ENCODE peak calls at places on chromosomes 3 and 15, in four cellular contexts. G is GM12865, D is epithelial cell of esophagus, J is epithelial cell of proximal tubule. F is an unnamed sample.

GRCh38 chr15:75192307-75192706 is 9.4 kb upstream of the C15orf39 start:
- DNase-seq in G (no peak), D (no peak), J (no peak), F (no peak)

GRCh38 chr3:141830508-141830907 is 45.9 kb upstream of the ATP1B3 start:
- DNase-seq in G (no peak), D (peak; percentile 100), J (no peak), F (no peak)

GRCh38 chr3:124230432-124230831 is 238.5 kb upstream of the ROPN1 start:
- DNase-seq in G (no peak), D (no peak), J (no peak), F (no peak)

GRCh38 chr3:138003069-138003468 is 6.9 kb upstream of the CLDN18 start:
- DNase-seq in G (no peak), D (no peak), J (no peak), F (no peak)

GRCh38 chr3:10837849-10838248 is 21.8 kb downstream of the SLC6A11 start:
- DNase-seq in G (no peak), D (no peak), J (no peak), F (no peak)

GRCh38 chr3:126373682-126374601 is 16.7 kb upstream of the KLF15 start:
- DNase-seq in G (no peak), D (no peak), J (no peak), F (no peak)

GRCh38 chr15:67838789-67839332 is 984 bp downstream of the RNU6-1 start:
- DNase-seq in G (no peak), D (peak; percentile 59), J (no peak), F (peak; percentile 86)

GRCh38 chr3:14118400-14119165 is 6.1 kb downstream of the CHCHD4 start:
- DNase-seq in G (no peak), D (peak; percentile 76), J (no peak), F (no peak)

GRCh38 chr3:48919215-48920138 is 835 bp downstream of the ARIH2 start:
- DNase-seq in G (peak; percentile 87), D (peak; percentile 49), J (no peak), F (peak; percentile 31)

GRCh38 chr15:33746203-33746602 is 222.1 kb upstream of the CHRM5 start:
- DNase-seq in G (no peak), D (peak; percentile 23), J (no peak), F (no peak)

GRCh38 chr3:33798418-33799201 is at the start of gene PDCD6IP:
- DNase-seq in G (peak; percentile 96), D (peak; percentile 98), J (peak; percentile 43), F (peak; percentile 90)
- TF ChIP-seq CTCF in G (peak; percentile 23), D (no peak), J (no peak), F (peak; percentile 8)

DNA sequence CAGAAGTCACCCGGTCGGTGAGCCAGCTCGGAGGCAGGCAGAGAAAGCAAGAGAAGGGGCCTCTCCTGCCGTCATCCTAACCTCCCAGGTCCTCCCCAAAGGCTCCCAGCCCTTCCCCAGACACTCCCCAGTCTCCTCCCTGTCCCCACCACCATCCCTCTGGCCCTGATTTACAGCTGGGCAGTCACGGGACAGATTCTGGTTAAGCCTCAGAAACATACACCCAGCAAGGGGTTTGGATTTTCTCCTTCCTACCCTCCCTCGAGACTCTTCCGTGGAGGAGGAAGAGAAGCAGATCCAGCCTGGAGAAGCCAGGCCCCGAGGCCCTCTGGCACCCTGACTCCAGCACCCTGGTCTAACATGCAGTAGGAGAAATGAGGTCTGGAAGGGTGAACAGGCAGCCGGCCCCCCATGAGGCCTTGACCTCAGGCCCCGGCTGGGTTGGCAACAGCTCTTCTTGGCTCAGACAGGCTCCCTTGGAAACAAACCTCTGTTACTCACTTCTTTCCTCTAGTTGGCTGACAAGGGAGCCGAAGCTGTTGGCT is 73.5 kb downstream of the CPN2 start:
- DNase-seq in G (no peak), D (no peak), J (no peak), F (peak; percentile 87)
- H3K4me3 ChIP-seq in G (no peak overlapping the region), D (no peak overlapping the region), J (no peak overlapping the region), F (no peak overlapping the region)

DNA sequence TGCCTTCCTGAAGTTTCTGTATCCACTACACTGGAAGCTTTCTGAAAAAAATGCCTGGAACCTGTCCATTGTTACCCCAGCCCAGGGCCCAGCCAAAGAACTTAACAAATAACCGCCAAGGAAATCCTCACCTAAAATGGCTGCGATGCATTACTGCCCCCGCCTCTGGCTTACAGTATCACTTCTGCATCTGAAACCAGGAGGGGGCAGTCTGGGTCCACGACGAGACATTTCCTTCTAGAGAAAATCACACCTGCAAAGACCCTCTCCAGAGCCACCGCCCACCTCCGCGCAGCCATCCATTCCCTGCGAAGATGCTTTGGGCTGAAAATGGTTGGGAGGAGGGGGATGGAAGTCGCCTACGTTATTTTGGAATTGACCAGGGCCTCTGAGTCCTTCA is 22.4 kb upstream of the CELF6 start:
- DNase-seq in G (peak; percentile 35), D (peak; percentile 51), J (no peak), F (no peak)
- TF ChIP-seq CTCF in G (peak; percentile 24), D (peak; percentile 47), J (peak; percentile 64), F (no peak)

GRCh38 chr15:63501256-63502089 is 2.9 kb upstream of the USP3 start:
- DNase-seq in G (peak; percentile 78), D (peak; percentile 86), J (no peak), F (peak; percentile 86)

GRCh38 chr15:63503739-63504246 is 600 bp upstream of the USP3 start:
- DNase-seq in G (peak; percentile 91), D (peak; percentile 94), J (peak; percentile 71), F (no peak)

GRCh38 chr15:63502843-63503738 is 1.3 kb upstream of the USP3 start:
- DNase-seq in G (peak; percentile 98), D (peak; percentile 86), J (peak; percentile 88), F (peak; percentile 93)

GRCh38 chr15:63500265-63501250 is 3.8 kb upstream of the USP3 start:
- DNase-seq in G (peak; percentile 59), D (no peak), J (no peak), F (no peak)

GRCh38 chr15:63502137-63502801 is 2.1 kb upstream of the USP3 start:
- DNase-seq in G (peak; percentile 52), D (peak; percentile 86), J (no peak), F (no peak)
- H3K4me3 ChIP-seq in G (peak overlapping the region; percentile 93), D (no peak overlapping the region), J (no peak overlapping the region), F (no peak overlapping the region)

GRCh38 chr3:57007513-57008415 is 52.7 kb upstream of the SPATA12 start:
- DNase-seq in G (no peak), D (peak; percentile 83), J (no peak), F (peak; percentile 85)

GRCh38 chr3:57009367-57009766 is 51.1 kb upstream of the SPATA12 start:
- DNase-seq in G (no peak), D (no peak), J (no peak), F (no peak)

GRCh38 chr3:57004154-57004730 is 56.2 kb upstream of the SPATA12 start:
- DNase-seq in G (no peak), D (peak; percentile 84), J (no peak), F (no peak)

GRCh38 chr3:57006048-57006709 is 54.3 kb upstream of the SPATA12 start:
- DNase-seq in G (no peak), D (peak; percentile 15), J (no peak), F (no peak)

DNA sequence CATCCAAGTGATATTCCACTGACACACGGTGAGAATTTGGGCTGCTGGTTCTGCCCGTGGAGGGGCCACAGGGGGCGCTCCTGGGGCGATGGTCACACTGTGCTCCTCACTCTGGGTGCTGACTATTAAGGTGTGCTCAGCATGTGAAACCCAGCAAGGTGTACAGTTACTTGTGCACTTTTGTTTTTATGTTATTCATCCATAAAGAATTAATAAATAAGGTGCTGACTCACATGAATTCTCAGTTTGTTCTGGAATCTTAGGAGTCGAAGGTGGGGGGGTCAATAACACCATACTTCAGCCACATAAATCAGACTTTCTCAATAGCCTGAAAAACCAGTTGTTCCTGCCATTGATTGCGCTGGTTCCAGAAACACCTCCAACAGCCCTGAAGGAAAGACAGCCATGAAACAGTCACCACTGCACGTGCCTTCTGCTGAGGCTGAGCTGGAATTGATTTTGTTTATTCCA is 53.5 kb upstream of the SPATA12 start:
- DNase-seq in G (no peak), D (peak; percentile 100), J (no peak), F (no peak)
- TF ChIP-seq CTCF in G (peak; percentile 32), D (peak; percentile 62), J (peak; percentile 66), F (no peak)

DNA sequence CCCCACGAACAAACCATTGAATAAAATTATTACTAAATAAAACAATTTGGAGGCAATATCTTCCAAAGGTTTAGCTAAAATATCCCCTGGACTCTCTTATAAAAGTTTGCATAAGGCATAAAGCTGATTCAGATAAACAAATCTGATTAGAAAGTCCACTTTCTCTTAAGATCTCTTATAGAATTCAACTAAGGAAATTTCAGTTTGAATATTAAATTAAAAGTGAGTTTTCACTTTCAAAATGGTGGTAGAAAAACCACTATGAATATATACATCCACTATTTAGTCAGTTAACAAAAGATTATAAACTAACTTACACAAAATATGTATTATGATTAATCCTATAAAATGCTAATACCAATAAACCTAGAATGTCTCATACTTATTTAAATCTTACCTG is 424.9 kb downstream of the MECOM start:
- DNase-seq in G (no peak), D (no peak), J (no peak), F (no peak)
- H3K4me3 ChIP-seq in G (no peak overlapping the region), D (no peak overlapping the region), J (no peak overlapping the region), F (no peak overlapping the region)

DNA sequence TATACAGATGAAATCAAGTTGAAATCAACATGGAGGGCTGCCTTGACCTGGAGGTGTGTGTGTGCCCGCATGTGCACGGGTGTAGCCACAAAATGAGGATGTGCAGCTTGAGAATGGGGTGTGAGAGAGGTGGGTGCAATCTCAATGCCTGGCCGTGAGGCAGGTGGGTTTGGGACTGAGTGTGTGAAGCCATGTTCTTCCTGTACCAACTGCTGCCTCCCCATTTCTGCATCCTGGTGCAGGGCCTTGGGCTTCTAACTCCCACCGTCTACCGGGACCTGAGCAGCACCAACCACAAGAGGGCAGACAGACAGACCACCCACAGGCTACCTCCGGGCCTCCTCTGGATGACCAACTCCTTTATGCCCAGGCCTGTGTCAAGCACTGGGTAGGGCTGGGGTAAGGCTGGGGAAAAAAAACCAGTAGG is 161.9 kb upstream of the TLE3 start:
- DNase-seq in G (no peak), D (no peak), J (no peak), F (no peak)
- TF ChIP-seq CTCF in G (no peak), D (no peak), J (peak; percentile 14), F (no peak)

DNA sequence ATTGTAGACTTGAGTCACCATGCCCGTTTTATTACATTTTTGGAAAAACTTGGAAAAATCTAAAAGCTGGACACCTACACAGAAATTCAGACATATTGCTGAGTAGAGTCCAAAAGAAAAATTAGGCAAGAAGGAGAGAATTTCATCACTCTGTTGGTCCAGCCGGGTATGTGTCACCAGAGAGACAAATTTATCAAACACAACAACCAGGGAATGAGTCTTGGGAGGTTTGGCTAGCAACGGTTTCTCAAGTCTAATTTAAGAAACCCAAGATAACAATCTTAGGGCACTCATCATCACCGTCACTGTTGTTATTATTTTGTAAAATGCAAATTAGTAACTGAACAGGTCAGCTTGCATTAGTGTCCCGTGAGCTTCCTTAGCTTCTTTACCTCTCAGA is 197.5 kb upstream of the C2CD4B start:
- DNase-seq in G (no peak), D (peak; percentile 16), J (no peak), F (peak; percentile 34)
- H3K4me3 ChIP-seq in G (no peak overlapping the region), D (no peak overlapping the region), J (no peak overlapping the region), F (no peak overlapping the region)

F was measured in tibial artery.